ENCODE peak calls at places on chromosome 12, in six cellular contexts. H is suprapubic skin, Q is right atrium auricular region, D is endothelial cell, W is colonic mucosa, K is esophagus squamous epithelium. R is an unnamed sample.

GRCh38 chr12:12534134-12534866 is 28.4 kb downstream of the DUSP16 start:
- DNase-seq in Q (no peak), D (no peak), W (no peak), K (no peak), H (no peak), R (no peak)

GRCh38 chr12:102918840-102919239 is 1.8 kb upstream of the PAH start:
- DNase-seq in K (no peak), Q (no peak), D (no peak), W (no peak), H (no peak), R (no peak)

GRCh38 chr12:96520767-96521166 is 31.4 kb downstream of the CFAP54 start:
- DNase-seq in D (no peak), Q (no peak), H (no peak), K (no peak), W (no peak), R (no peak)

GRCh38 chr12:14689996-14690395 is 6.4 kb downstream of the GUCY2C start:
- DNase-seq in D (no peak), K (no peak), W (no peak), Q (no peak), H (no peak), R (no peak)

GRCh38 chr12:56103066-56103711 is 1.2 kb upstream of the PA2G4 start:
- DNase-seq in W (no peak), Q (no peak), H (no peak), D (no peak), K (no peak), R (no peak)

GRCh38 chr12:131046813-131047788 is 93.4 kb downstream of the ADGRD1 start:
- DNase-seq in D (no peak), Q (peak), W (no peak), K (no peak), H (no peak), R (no peak)

GRCh38 chr12:11067514-11067913 is 5.4 kb upstream of the TAS2R46 start:
- DNase-seq in D (no peak), W (peak), H (no peak), K (no peak), Q (no peak), R (peak)

GRCh38 chr12:121064116-121064515 is 25.1 kb upstream of the OASL start:
- DNase-seq in D (no peak), Q (peak), H (peak), K (no peak), W (peak), R (no peak)

GRCh38 chr12:3333583-3333982 is 157.4 kb upstream of the PRMT8 start:
- DNase-seq in Q (no peak), W (no peak), K (no peak), D (peak), H (no peak), R (no peak)

DNA sequence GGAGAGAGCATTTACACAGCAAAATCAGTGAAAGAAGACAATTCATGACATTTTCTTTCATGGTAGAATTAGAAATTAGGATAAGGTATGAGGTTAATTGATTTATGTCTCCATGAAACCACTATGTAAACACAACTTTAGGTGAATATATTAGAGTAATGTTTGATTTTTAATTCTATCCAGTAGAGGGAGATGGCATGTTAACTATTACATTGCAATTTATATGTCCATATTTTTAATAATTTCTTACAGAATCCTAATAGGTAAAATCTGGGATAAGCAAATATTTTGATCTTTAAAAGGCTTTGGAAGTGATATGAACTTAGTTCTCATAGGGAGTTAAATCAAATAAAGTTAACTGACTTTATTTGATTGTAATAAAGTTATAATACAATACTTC is 373.4 kb upstream of the PDE3A start:
- DNase-seq in K (no peak), Q (no peak), H (no peak), D (no peak), W (no peak), R (peak)
- TF ChIP-seq CTCF in K (peak), Q (peak), H (no peak), D (no peak), W (no peak), R (peak)

GRCh38 chr12:52395761-52396434 is 10.2 kb downstream of the KRT82 start:
- DNase-seq in K (no peak), W (peak), D (peak), Q (no peak), H (no peak), R (peak)
- TF ChIP-seq CTCF in K (peak), W (peak), D (peak), Q (no peak), H (peak), R (peak)

DNA sequence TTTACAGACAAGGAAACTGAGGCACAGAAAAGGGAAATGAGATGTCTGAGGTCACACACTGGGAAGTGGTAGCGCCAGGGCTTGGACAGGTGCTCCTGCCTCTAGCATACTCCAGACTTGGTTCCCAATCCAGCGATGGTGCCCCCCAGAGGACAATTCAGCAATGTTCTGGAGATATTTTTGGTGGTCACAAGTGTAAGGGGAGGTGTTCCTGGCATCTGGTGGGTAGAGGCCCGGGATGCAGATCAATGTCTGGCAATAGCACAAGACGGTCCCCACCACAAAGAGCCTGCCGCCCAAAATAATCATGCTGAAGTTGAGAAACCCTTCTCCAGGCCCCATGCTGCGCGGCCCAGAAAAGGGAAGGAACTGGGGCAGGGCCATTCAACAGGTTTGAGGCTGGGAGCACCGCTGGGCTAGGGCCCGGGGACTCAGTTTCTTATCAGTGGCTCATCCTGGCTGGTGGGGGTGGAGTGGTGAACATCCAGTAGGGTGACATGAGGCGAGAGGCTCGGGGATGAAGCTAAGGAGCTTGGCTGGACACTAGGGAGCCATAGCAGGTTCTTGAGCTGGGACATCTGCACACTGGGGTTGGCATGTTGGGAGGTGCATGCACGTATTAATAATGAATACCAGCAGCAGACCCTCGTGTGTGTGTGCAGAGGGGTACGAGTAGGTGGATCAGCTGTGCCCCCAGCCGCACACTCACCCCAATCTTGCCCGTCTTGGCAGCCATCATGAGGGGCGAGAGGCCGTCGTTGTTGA is 35.1 kb downstream of the TRPV4 start:
- DNase-seq in Q (no peak), K (no peak), H (no peak), D (peak), W (no peak), R (no peak)
- TF ChIP-seq CTCF in Q (no peak), K (no peak), H (no peak), D (no peak), W (no peak), R (peak)

DNA sequence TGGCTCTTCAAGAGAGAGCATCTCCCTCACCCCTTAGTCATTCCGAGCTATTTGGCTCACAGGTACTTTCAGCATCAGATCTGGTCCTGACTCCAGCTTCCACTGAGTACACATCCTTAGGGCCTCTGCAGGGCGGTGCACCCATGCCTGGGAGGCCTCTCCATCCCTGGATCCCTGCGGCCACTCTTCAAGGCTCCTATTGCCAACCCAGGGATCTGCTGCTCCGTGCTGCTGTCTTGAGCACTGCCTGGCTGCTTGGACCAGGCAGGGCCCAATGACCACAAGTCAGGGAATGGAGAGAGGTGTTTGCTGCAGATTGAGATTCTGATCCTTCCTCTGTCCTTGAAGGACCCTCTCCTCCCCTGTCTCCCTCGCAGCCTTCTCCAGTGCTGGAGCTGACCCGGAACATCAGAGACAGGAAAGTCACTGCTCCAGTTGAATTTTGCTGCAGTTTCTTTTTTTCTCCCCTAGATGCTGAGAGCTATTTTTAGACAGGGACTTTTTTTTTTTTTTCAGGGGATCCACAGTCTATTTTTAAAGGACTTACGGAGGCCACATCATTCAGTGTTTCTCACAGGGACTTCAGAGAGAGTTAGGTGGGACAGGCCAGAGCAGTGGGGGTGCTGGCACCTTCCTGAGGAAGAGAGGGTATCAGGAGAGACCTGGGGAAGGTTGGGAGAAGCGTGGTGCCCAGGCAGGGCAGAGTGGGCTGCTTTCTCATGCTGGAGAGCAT is 50.1 kb upstream of the KCNA1 start:
- DNase-seq in Q (no peak), K (no peak), W (no peak), H (no peak), D (no peak), R (no peak)
- TF ChIP-seq CTCF in Q (no peak), K (no peak), W (no peak), H (no peak), D (no peak), R (no peak)

GRCh38 chr12:50211392-50212070 is 44.4 kb upstream of the CERS5 start:
- DNase-seq in W (no peak), H (no peak), D (no peak), Q (no peak), K (no peak), R (peak)
- TF ChIP-seq CTCF in W (no peak), H (no peak), D (no peak), Q (no peak), K (no peak), R (no peak)

GRCh38 chr12:107092669-107093546 is 441 bp downstream of the CRY1 start:
- DNase-seq in W (peak), Q (peak), H (peak), D (peak), K (peak), R (no peak)
- TF ChIP-seq CTCF in W (no peak), Q (no peak), H (no peak), D (no peak), K (no peak), R (no peak)

DNA sequence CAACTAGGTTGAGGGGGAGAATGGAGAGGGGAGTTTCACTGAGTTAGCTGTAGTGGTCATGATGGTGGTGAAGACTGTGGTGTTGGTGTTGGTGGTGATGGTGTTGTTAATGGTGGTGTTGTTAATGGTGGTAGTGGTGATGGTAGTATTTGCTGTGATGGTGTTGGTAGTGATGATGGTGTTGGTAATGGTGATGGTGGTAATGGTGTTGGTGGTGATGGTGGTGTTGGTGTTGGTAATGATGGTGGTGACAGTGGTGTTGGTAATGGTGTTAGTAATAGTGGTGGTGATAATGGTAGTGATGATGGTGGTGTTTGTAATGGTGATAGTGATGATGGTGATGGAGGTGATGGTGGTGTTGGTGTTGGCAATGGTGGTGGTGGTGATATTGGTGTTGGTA is 9.1 kb downstream of the C1R start:
- DNase-seq in W (no peak), D (no peak), H (no peak), K (no peak), Q (no peak), R (no peak)
- TF ChIP-seq CTCF in W (no peak), D (no peak), H (no peak), K (no peak), Q (no peak), R (no peak)

R was measured in cardiac fibroblast.